ENCODE peak calls at places on chromosomes 3 and 15, in seven cellular contexts. U, N, E, O, F, T and K are unnamed samples.

GRCh38 chr15:74311734-74312444 is 55.6 kb downstream of the CYP11A1 start:
- DNase-seq in U (no peak), N (no peak), E (no peak), O (peak; percentile 23), F (no peak), T (peak; percentile 79), K (no peak)

GRCh38 chr15:50879016-50879415 is 29.5 kb upstream of the AP4E1 start:
- DNase-seq in U (no peak), N (no peak), E (no peak), O (no peak), F (no peak), T (no peak), K (no peak)

GRCh38 chr3:62553811-62554210 is 180.5 kb upstream of the FEZF2 start:
- DNase-seq in U (no peak), N (no peak), E (no peak), O (no peak), F (no peak), T (no peak), K (no peak)

GRCh38 chr15:54792526-54792925 is 404.2 kb downstream of the RSL24D1 start:
- DNase-seq in U (no peak), N (no peak), E (no peak), O (no peak), F (no peak), T (no peak), K (no peak)

GRCh38 chr3:64972793-64973192 is 285.0 kb upstream of the ADAMTS9 start:
- DNase-seq in U (no peak), N (no peak), E (no peak), O (no peak), F (peak; percentile 43), T (no peak), K (no peak)

GRCh38 chr15:59812185-59812870 is 123.2 kb upstream of the BNIP2 start:
- DNase-seq in U (no peak), N (no peak), E (no peak), O (no peak), F (no peak), T (peak; percentile 59), K (no peak)

GRCh38 chr15:91864669-91865068 is 11.2 kb downstream of the SLCO3A1 start:
- DNase-seq in U (no peak), N (no peak), E (no peak), O (no peak), F (no peak), T (no peak), K (no peak)

GRCh38 chr3:14467723-14468620 is 65.6 kb downstream of the SLC6A6 start:
- DNase-seq in U (no peak), N (no peak), E (no peak), O (peak; percentile 48), F (peak; percentile 47), T (peak; percentile 47), K (no peak)

GRCh38 chr3:129211772-129212171 is 28.1 kb upstream of the CNBP start:
- DNase-seq in U (peak; percentile 76), N (peak; percentile 96), E (peak; percentile 47), O (peak; percentile 85), F (peak; percentile 93), T (no peak), K (peak; percentile 85)

GRCh38 chr3:65944252-65944651 is 94.5 kb downstream of the MAGI1 start:
- DNase-seq in U (no peak), N (no peak), E (no peak), O (no peak), F (no peak), T (no peak), K (no peak)

GRCh38 chr15:29756358-29757267 is 65.7 kb downstream of the TJP1 start:
- DNase-seq in U (no peak), N (peak; percentile 76), E (no peak), O (no peak), F (no peak), T (no peak), K (no peak)

GRCh38 chr3:29186982-29187718 is 93.7 kb upstream of the RBMS3 start:
- DNase-seq in U (no peak), N (no peak), E (no peak), O (peak; percentile 75), F (peak; percentile 90), T (no peak), K (no peak)

GRCh38 chr15:57152666-57153065 is 223.6 kb upstream of the CGNL1 start:
- DNase-seq in U (no peak), N (no peak), E (no peak), O (peak; percentile 55), F (no peak), T (no peak), K (no peak)

GRCh38 chr3:127420825-127421224 is 133.0 kb upstream of the PRR20G start:
- DNase-seq in U (no peak), N (no peak), E (no peak), O (no peak), F (no peak), T (peak; percentile 40), K (peak; percentile 27)

GRCh38 chr3:99884484-99884883 is 66.8 kb downstream of the CMSS1 start:
- DNase-seq in U (no peak), N (no peak), E (no peak), O (no peak), F (no peak), T (no peak), K (no peak)

GRCh38 chr3:61158676-61159075 is 92.6 kb downstream of the FHIT start:
- DNase-seq in U (no peak), N (no peak), E (no peak), O (no peak), F (no peak), T (no peak), K (no peak)

GRCh38 chr3:98954242-98954641 is 52.7 kb upstream of the DCBLD2 start:
- DNase-seq in U (no peak), N (no peak), E (no peak), O (no peak), F (peak; percentile 49), T (no peak), K (no peak)

GRCh38 chr15:29616512-29616911 is 205.8 kb downstream of the TJP1 start:
- DNase-seq in U (no peak), N (no peak), E (no peak), O (no peak), F (no peak), T (no peak), K (no peak)

GRCh38 chr15:78763796-78764241 is 47.4 kb downstream of the ADAMTS7 start:
- DNase-seq in U (peak; percentile 45), N (peak; percentile 74), E (no peak), O (no peak), F (no peak), T (no peak), K (no peak)

GRCh38 chr15:78757636-78757905 is 53.7 kb downstream of the ADAMTS7 start:
- DNase-seq in U (no peak), N (peak; percentile 54), E (no peak), O (no peak), F (no peak), T (no peak), K (no peak)

GRCh38 chr15:78763111-78763795 is 48.0 kb downstream of the ADAMTS7 start:
- DNase-seq in U (peak; percentile 40), N (peak; percentile 54), E (no peak), O (no peak), F (no peak), T (no peak), K (no peak)

GRCh38 chr15:78761891-78762385 is 49.3 kb downstream of the ADAMTS7 start:
- DNase-seq in U (peak; percentile 35), N (peak; percentile 55), E (no peak), O (no peak), F (no peak), T (no peak), K (no peak)

DNA sequence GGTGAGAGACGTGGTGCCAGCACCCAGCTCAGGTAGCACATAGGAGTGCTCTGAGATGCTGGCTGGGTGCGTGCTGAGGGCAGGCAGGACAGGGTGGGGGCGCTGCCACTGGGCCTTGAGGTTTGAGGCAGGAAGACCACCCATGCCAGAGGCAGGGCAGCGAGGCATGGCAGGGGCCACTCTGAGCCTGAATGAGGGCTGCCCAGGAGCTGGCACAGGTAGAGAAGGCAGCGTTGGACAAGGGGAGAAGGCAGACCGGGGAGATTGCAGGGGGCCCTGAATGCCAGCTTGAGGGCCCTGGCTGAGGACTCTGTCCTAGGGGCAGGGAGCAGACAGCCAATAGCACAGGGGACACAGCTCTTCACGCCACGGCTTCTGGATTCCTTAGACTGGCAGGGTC is 50.2 kb downstream of the ADAMTS7 start:
- DNase-seq in U (peak; percentile 38), N (peak; percentile 68), E (no peak), O (no peak), F (no peak), T (no peak), K (no peak)
- H3K4me3 ChIP-seq in U (no peak overlapping the region), N (no peak overlapping the region), E (no peak overlapping the region), O (no peak overlapping the region), F (no peak overlapping the region), T (no peak overlapping the region), K (no peak overlapping the region)

DNA sequence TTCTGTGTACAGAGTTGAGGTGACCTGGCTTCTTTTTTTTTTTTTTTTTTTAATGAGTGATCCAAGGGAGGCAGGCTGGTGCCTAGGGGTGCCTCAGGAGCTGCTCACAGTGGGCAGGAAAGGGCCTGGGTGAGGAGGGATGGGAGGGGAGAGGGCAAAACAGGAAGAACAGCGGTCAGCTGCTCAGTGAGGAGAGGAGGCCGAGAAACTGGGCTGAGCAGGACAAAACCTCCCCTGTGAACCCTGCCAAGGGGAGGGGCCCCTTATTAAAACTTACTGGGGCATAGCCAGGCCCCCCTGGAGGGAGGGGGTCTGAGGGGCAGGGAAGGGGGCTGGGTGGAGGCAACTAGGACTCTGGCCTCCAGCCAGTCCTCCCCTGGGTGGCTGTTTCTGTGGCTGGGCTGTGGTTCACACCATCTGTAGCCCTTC is 3.5 kb downstream of the PLEKHO2 start:
- DNase-seq in U (peak; percentile 76), N (no peak), E (no peak), O (peak; percentile 53), F (no peak), T (no peak), K (no peak)
- H3K4me3 ChIP-seq in U (no peak overlapping the region), N (no peak overlapping the region), E (no peak overlapping the region), O (peak overlapping the region; percentile 97), F (peak overlapping the region; percentile 3), T (no peak overlapping the region), K (peak overlapping the region; percentile 0)

DNA sequence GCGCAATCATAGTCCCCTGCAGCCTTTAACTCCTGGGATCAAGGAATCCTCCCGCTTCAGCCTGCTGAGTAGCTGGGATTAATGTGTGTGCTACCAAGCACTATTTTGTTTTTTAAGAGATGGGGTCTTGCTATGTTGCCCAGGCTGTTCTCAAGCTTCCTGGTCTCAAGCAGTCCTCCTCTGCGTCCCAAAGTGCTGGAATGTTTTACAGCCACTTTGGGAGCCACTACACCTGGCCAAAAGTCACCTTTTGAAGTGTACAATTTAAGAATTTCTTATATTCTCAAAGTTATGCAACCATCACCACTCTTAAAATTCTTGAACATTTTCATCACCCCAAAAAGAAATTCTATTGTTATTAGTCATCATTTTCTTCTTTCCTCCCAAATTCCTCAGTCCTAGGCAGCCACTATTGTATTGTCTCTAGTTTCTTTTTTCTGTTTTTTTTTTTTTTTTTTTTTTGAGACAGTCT is 17.8 kb downstream of the CDV3 start:
- DNase-seq in U (no peak), N (no peak), E (no peak), O (peak; percentile 75), F (peak; percentile 43), T (no peak), K (no peak)
- H3K4me3 ChIP-seq in U (no peak overlapping the region), N (no peak overlapping the region), E (no peak overlapping the region), O (no peak overlapping the region), F (no peak overlapping the region), T (no peak overlapping the region), K (no peak overlapping the region)

GRCh38 chr3:137906985-137907649 is 102.8 kb upstream of the CLDN18 start:
- DNase-seq in U (no peak), N (no peak), E (no peak), O (no peak), F (no peak), T (no peak), K (no peak)
- H3K4me3 ChIP-seq in U (no peak overlapping the region), N (no peak overlapping the region), E (no peak overlapping the region), O (no peak overlapping the region), F (no peak overlapping the region), T (no peak overlapping the region), K (no peak overlapping the region)